ENCODE peak calls at places on chromosomes 7 and 10, in seven cellular contexts. L, Y, V, Z, J, B and C are unnamed samples.

GRCh38 chr10:129963076-129963830 is 821 bp downstream of the EBF3 start:
- DNase-seq in J (no peak), B (no peak), V (peak), L (no peak), Z (peak), Y (no peak), C (no peak)

GRCh38 chr7:39609462-39610149 is 13.8 kb upstream of the RALA start:
- DNase-seq in Z (peak), Y (no peak), V (peak), L (no peak), J (peak), B (no peak), C (no peak)

GRCh38 chr10:29403208-29403607 is 114.3 kb downstream of the LYZL1 start:
- DNase-seq in V (no peak), L (no peak), B (no peak), Y (no peak), Z (no peak), J (no peak), C (no peak)

GRCh38 chr10:94260455-94260854 is 102.3 kb downstream of the NOC3L start:
- DNase-seq in V (no peak), J (no peak), Y (no peak), Z (no peak), B (no peak), L (no peak), C (no peak)

GRCh38 chr7:106306256-106306655 is 21.5 kb upstream of the NAMPT start:
- DNase-seq in J (no peak), Z (no peak), Y (no peak), L (no peak), V (no peak), B (no peak), C (no peak)

GRCh38 chr10:91340613-91341362 is 69.4 kb upstream of the HECTD2 start:
- DNase-seq in L (peak), J (no peak), Z (peak), V (peak), B (no peak), Y (no peak), C (peak)

GRCh38 chr10:124450010-124450782 is at the start of gene NKX1-2:
- DNase-seq in B (no peak), V (no peak), L (no peak), Z (no peak), J (no peak), Y (no peak), C (no peak)

GRCh38 chr7:17043012-17043877 is 161.5 kb upstream of the AGR3 start:
- DNase-seq in J (no peak), Z (peak), L (no peak), B (no peak), V (no peak), Y (no peak), C (no peak)

GRCh38 chr7:20488850-20489249 is 126.6 kb upstream of the ABCB5 start:
- DNase-seq in J (no peak), B (no peak), Z (no peak), L (no peak), Y (no peak), V (no peak), C (no peak)

GRCh38 chr7:68929712-68930395 is 668.4 kb upstream of the AUTS2 start:
- DNase-seq in B (no peak), Z (no peak), Y (no peak), L (no peak), V (peak), J (no peak), C (no peak)

GRCh38 chr10:133158756-133159610 is 1.0 kb upstream of the KNDC1 start:
- DNase-seq in V (no peak), L (no peak), B (no peak), Z (no peak), Y (no peak), J (peak), C (no peak)

GRCh38 chr7:6160191-6160623 is 112.2 kb downstream of the CYTH3 start:
- DNase-seq in J (peak), L (no peak), Y (no peak), Z (peak), B (no peak), V (peak), C (no peak)

GRCh38 chr7:37435156-37435555 is 13.5 kb downstream of the ELMO1 start:
- DNase-seq in Y (no peak), B (no peak), V (no peak), J (no peak), Z (no peak), L (no peak), C (no peak)

GRCh38 chr7:105816270-105816843 is 60.0 kb downstream of the ATXN7L1 start:
- DNase-seq in Y (no peak), L (no peak), Z (no peak), B (no peak), J (no peak), V (no peak), C (no peak)

GRCh38 chr7:95180-95862 is 97.0 kb upstream of the FAM20C start:
- DNase-seq in V (no peak), Z (no peak), B (no peak), L (no peak), J (no peak), Y (no peak), C (no peak)

GRCh38 chr7:94295805-94296204 is 98.9 kb upstream of the COL1A2 start:
- DNase-seq in L (no peak), J (no peak), Y (no peak), B (no peak), V (no peak), Z (peak), C (peak)

GRCh38 chr7:132939495-132939894 is 142.4 kb downstream of the CHCHD3 start:
- DNase-seq in Y (no peak), B (no peak), J (no peak), V (no peak), L (no peak), Z (no peak), C (no peak)